ENCODE peak calls at places on chromosome 14, in seven cellular contexts. O, R, Z, N, B, K and C are unnamed samples.

GRCh38 chr14:23049011-23049410 is 7.0 kb downstream of the PSMB11 start:
- DNase-seq in R (no peak), Z (no peak), K (no peak), B (no peak), O (no peak), N (no peak), C (no peak)

GRCh38 chr14:84465890-84466289 is 1064.1 kb upstream of the FLRT2 start:
- DNase-seq in B (no peak), K (no peak), O (no peak), R (no peak), Z (no peak), N (no peak), C (no peak)

GRCh38 chr14:90191154-90191553 is 65.2 kb upstream of the PSMC1 start:
- DNase-seq in Z (no peak), B (no peak), R (no peak), O (no peak), K (no peak), N (no peak), C (no peak)

GRCh38 chr14:102490456-102490855 is 19.1 kb downstream of the ANKRD9 start:
- DNase-seq in R (peak), N (no peak), K (no peak), O (no peak), B (no peak), Z (no peak), C (no peak)

GRCh38 chr14:27050195-27050594 is 452.4 kb upstream of the NOVA1 start:
- DNase-seq in R (no peak), O (no peak), Z (no peak), B (no peak), N (no peak), K (no peak), C (no peak)

GRCh38 chr14:53470351-53471043 is 317.4 kb upstream of the DDHD1 start:
- DNase-seq in K (no peak), B (no peak), Z (no peak), R (no peak), N (peak), O (no peak), C (no peak)

GRCh38 chr14:90288646-90289355 is 32.4 kb downstream of the PSMC1 start:
- DNase-seq in K (no peak), B (no peak), O (no peak), R (no peak), Z (no peak), N (no peak), C (peak)

GRCh38 chr14:95495538-95496025 is 20.9 kb downstream of the SYNE3 start:
- DNase-seq in N (no peak), O (no peak), B (no peak), K (no peak), Z (no peak), R (no peak), C (peak)

GRCh38 chr14:91344107-91344506 is 73.5 kb downstream of the CCDC88C start:
- DNase-seq in Z (no peak), N (no peak), K (no peak), B (no peak), R (no peak), O (no peak), C (no peak)

GRCh38 chr14:83041224-83041623 is 1507.6 kb upstream of the SEL1L start:
- DNase-seq in O (no peak), Z (no peak), N (no peak), K (no peak), B (no peak), R (no peak), C (no peak)

GRCh38 chr14:77979666-77980351 is 179.9 kb downstream of the ADCK1 start:
- DNase-seq in K (no peak), N (peak), R (peak), O (no peak), B (no peak), Z (no peak), C (peak)

GRCh38 chr14:68691031-68691864 is 101.6 kb downstream of the ZFP36L1 start:
- DNase-seq in K (no peak), N (no peak), R (peak), O (no peak), B (no peak), Z (no peak), C (peak)

GRCh38 chr14:56608682-56609081 is 29.1 kb downstream of the TMEM260 start:
- DNase-seq in K (no peak), R (no peak), N (no peak), B (no peak), O (peak), Z (no peak), C (no peak)

GRCh38 chr14:104114421-104115130 is 23.8 kb upstream of the KIF26A start:
- DNase-seq in Z (no peak), K (no peak), O (no peak), N (no peak), R (peak), B (no peak), C (no peak)

GRCh38 chr14:74963705-74964271 is 8.4 kb upstream of the PGF start:
- DNase-seq in N (no peak), B (no peak), O (no peak), R (no peak), Z (no peak), K (no peak), C (no peak)

GRCh38 chr14:64939817-64940190 is 2.7 kb downstream of the GPX2 start:
- DNase-seq in K (no peak), O (no peak), R (no peak), Z (no peak), B (no peak), N (no peak), C (no peak)

GRCh38 chr14:72553161-72553560 is 340.7 kb downstream of the DPF3 start:
- DNase-seq in K (no peak), O (no peak), Z (no peak), B (no peak), R (no peak), N (no peak), C (no peak)

GRCh38 chr14:27945512-27945911 is 821.1 kb upstream of the FOXG1 start:
- DNase-seq in K (no peak), N (no peak), Z (no peak), B (no peak), O (no peak), R (no peak), C (no peak)

GRCh38 chr14:56216631-56217379 is 98.6 kb downstream of the PELI2 start:
- DNase-seq in O (no peak), Z (peak), K (peak), B (no peak), R (no peak), N (no peak), C (peak)